ENCODE peak calls at places on chromosomes 4 and X, in five cellular contexts. O, J, A, W and B are unnamed samples.

GRCh38 chrX:134294548-134294947 is 57.6 kb downstream of the CCDC160 start:
- DNase-seq in A (no peak), O (no peak), W (peak), J (no peak), B (peak)

GRCh38 chr4:1706358-1706757 is 5.8 kb downstream of the SLBP start:
- DNase-seq in J (no peak), W (no peak), O (no peak), A (no peak), B (no peak)

GRCh38 chrX:110006826-110007375 is 4.0 kb downstream of the TMEM164 start:
- DNase-seq in O (no peak), W (no peak), A (no peak), J (no peak), B (peak)

GRCh38 chr4:89420507-89420906 is 112.9 kb upstream of the GPRIN3 start:
- DNase-seq in O (no peak), W (no peak), J (no peak), A (no peak), B (no peak)

GRCh38 chrX:14351889-14352288 is 177.4 kb upstream of the GLRA2 start:
- DNase-seq in W (no peak), A (no peak), O (no peak), J (no peak), B (no peak)

GRCh38 chr4:83548151-83548905 is 12.4 kb downstream of the GPAT3 start:
- DNase-seq in J (no peak), A (peak), O (peak), W (peak), B (peak)

GRCh38 chrX:30589146-30589888 is 11.8 kb upstream of the TASL start:
- DNase-seq in J (no peak), W (no peak), O (peak), A (no peak), B (no peak)

GRCh38 chr4:156971623-156972369 is at the start of gene PDGFC:
- DNase-seq in A (peak), O (peak), W (peak), J (no peak), B (peak)

GRCh38 chr4:147828361-147828760 is 96.5 kb downstream of the ARHGAP10 start:
- DNase-seq in O (peak), A (no peak), W (no peak), J (no peak), B (peak)

GRCh38 chr4:152735302-152735917 is 44.1 kb downstream of the TIGD4 start:
- DNase-seq in O (peak), A (peak), J (no peak), W (peak), B (peak)